ENCODE peak calls at places on chromosome 11, in ten cellular contexts. H, D, Z, G, Y, L, E, X, S and V are unnamed samples.

GRCh38 chr11:11577246-11577855 is 44.5 kb downstream of the GALNT18 start:
- DNase-seq in H (no peak), D (no peak), Z (no peak), G (peak), Y (no peak), L (peak), E (no peak), X (no peak), S (no peak), V (no peak)

GRCh38 chr11:24575392-24575791 is 78.5 kb downstream of the LUZP2 start:
- DNase-seq in H (no peak), D (no peak), Z (no peak), G (no peak), Y (no peak), L (peak), E (no peak), X (no peak), S (no peak), V (no peak)

GRCh38 chr11:86469491-86470388 is 95.1 kb downstream of the CCDC81 start:
- DNase-seq in H (no peak), D (no peak), Z (peak), G (peak), Y (no peak), L (no peak), E (no peak), X (no peak), S (no peak), V (no peak)

GRCh38 chr11:119727523-119728081 is 1.4 kb downstream of the NECTIN1 start:
- DNase-seq in H (no peak), D (no peak), Z (no peak), G (no peak), Y (no peak), L (no peak), E (no peak), X (peak), S (peak), V (no peak)

GRCh38 chr11:77791301-77791700 is 29.2 kb downstream of the RSF1 start:
- DNase-seq in H (no peak), D (no peak), Z (no peak), G (no peak), Y (no peak), L (no peak), E (no peak), X (no peak), S (no peak), V (no peak)

GRCh38 chr11:102157219-102157618 is 47.0 kb downstream of the YAP1 start:
- DNase-seq in H (no peak), D (no peak), Z (peak), G (peak), Y (no peak), L (peak), E (no peak), X (no peak), S (no peak), V (no peak)

GRCh38 chr11:71342951-71343827 is 90.8 kb upstream of the SHANK2 start:
- DNase-seq in H (no peak), D (no peak), Z (peak), G (no peak), Y (no peak), L (no peak), E (no peak), X (peak), S (peak), V (peak)

GRCh38 chr11:32433249-32434115 is 1.9 kb downstream of the WT1 start:
- DNase-seq in H (no peak), D (no peak), Z (no peak), G (no peak), Y (no peak), L (no peak), E (no peak), X (no peak), S (peak), V (no peak)

GRCh38 chr11:68373189-68373809 is 60.9 kb downstream of the LRP5 start:
- DNase-seq in H (no peak), D (no peak), Z (peak), G (no peak), Y (no peak), L (no peak), E (no peak), X (no peak), S (no peak), V (no peak)

GRCh38 chr11:36356201-36356600 is 60.1 kb downstream of the PRR5L start:
- DNase-seq in H (no peak), D (no peak), Z (no peak), G (no peak), Y (no peak), L (no peak), E (no peak), X (no peak), S (no peak), V (peak)

GRCh38 chr11:87265132-87265531 is 227.4 kb downstream of the TMEM135 start:
- DNase-seq in H (no peak), D (no peak), Z (peak), G (no peak), Y (no peak), L (peak), E (no peak), X (no peak), S (no peak), V (no peak)

GRCh38 chr11:2892215-2893020 is 6.8 kb upstream of the CDKN1C start:
- DNase-seq in H (peak), D (peak), Z (peak), G (peak), Y (peak), L (peak), E (peak), X (peak), S (peak), V (peak)

GRCh38 chr11:113147249-113147648 is 167.1 kb upstream of the TTC12 start:
- DNase-seq in H (no peak), D (no peak), Z (no peak), G (no peak), Y (no peak), L (no peak), E (peak), X (peak), S (peak), V (peak)

GRCh38 chr11:95364324-95365295 is 133.6 kb upstream of the SESN3 start:
- DNase-seq in H (no peak), D (no peak), Z (no peak), G (no peak), Y (no peak), L (no peak), E (no peak), X (no peak), S (no peak), V (no peak)

GRCh38 chr11:31817054-31817620 is 6.0 kb upstream of the PAX6 start:
- DNase-seq in H (no peak), D (no peak), Z (no peak), G (no peak), Y (no peak), L (no peak), E (no peak), X (peak), S (peak), V (no peak)

GRCh38 chr11:128716231-128716630 is 22.4 kb downstream of the FLI1 start:
- DNase-seq in H (no peak), D (no peak), Z (no peak), G (no peak), Y (no peak), L (no peak), E (no peak), X (no peak), S (no peak), V (no peak)

GRCh38 chr11:44623321-44623715 is 57.9 kb downstream of the CD82 start:
- DNase-seq in H (no peak), D (peak), Z (no peak), G (no peak), Y (no peak), L (peak), E (no peak), X (no peak), S (no peak), V (peak)

GRCh38 chr11:115334932-115335788 is 169.1 kb downstream of the CADM1 start:
- DNase-seq in H (no peak), D (no peak), Z (peak), G (no peak), Y (peak), L (peak), E (peak), X (peak), S (peak), V (peak)

GRCh38 chr11:66119348-66120133 is 49.5 kb downstream of the PACS1 start:
- DNase-seq in H (no peak), D (no peak), Z (peak), G (peak), Y (no peak), L (peak), E (no peak), X (no peak), S (peak), V (no peak)

GRCh38 chr11:65204143-65204542 is 22.4 kb downstream of the CAPN1 start:
- DNase-seq in H (no peak), D (no peak), Z (no peak), G (no peak), Y (no peak), L (no peak), E (no peak), X (no peak), S (no peak), V (no peak)

GRCh38 chr11:57377098-57377497 is 3.9 kb downstream of the PRG3 start:
- DNase-seq in H (no peak), D (no peak), Z (peak), G (no peak), Y (no peak), L (no peak), E (no peak), X (no peak), S (no peak), V (no peak)

GRCh38 chr11:105609832-105610781 is at the start of gene GRIA4:
- DNase-seq in H (no peak), D (peak), Z (peak), G (peak), Y (no peak), L (peak), E (peak), X (peak), S (peak), V (peak)

GRCh38 chr11:10307411-10308207 is 2.7 kb downstream of the ADM start:
- DNase-seq in H (peak), D (peak), Z (peak), G (peak), Y (peak), L (peak), E (peak), X (peak), S (peak), V (peak)

GRCh38 chr11:125062931-125063428 is at the start of gene SLC37A2:
- DNase-seq in H (peak), D (no peak), Z (peak), G (peak), Y (peak), L (peak), E (no peak), X (peak), S (peak), V (peak)

GRCh38 chr11:72716291-72716690 is 35.9 kb downstream of the ARAP1 start:
- DNase-seq in H (no peak), D (no peak), Z (no peak), G (no peak), Y (no peak), L (no peak), E (no peak), X (peak), S (no peak), V (peak)

GRCh38 chr11:125807909-125808308 is 20.0 kb downstream of the PATE3 start:
- DNase-seq in H (no peak), D (no peak), Z (no peak), G (no peak), Y (no peak), L (no peak), E (no peak), X (no peak), S (no peak), V (no peak)

GRCh38 chr11:124900464-124900863 is 2.8 kb upstream of the ROBO4 start:
- DNase-seq in H (no peak), D (no peak), Z (peak), G (peak), Y (no peak), L (peak), E (no peak), X (no peak), S (no peak), V (no peak)

GRCh38 chr11:65871811-65872548 is 620 bp downstream of the EFEMP2 start:
- DNase-seq in H (no peak), D (no peak), Z (peak), G (no peak), Y (no peak), L (peak), E (no peak), X (no peak), S (peak), V (no peak)

GRCh38 chr11:65853249-65853979 is 4.6 kb downstream of the CFL1 start:
- DNase-seq in H (no peak), D (no peak), Z (no peak), G (no peak), Y (no peak), L (no peak), E (no peak), X (no peak), S (peak), V (no peak)

GRCh38 chr11:112085822-112086421 is 634 bp downstream of the TIMM8B start:
- DNase-seq in H (peak), D (no peak), Z (peak), G (no peak), Y (no peak), L (no peak), E (no peak), X (no peak), S (peak), V (no peak)

GRCh38 chr11:55826919-55827318 is at the start of gene OR5L2:
- DNase-seq in H (no peak), D (no peak), Z (no peak), G (no peak), Y (no peak), L (no peak), E (no peak), X (no peak), S (no peak), V (no peak)